ENCODE peak calls at places on chromosomes 13 and 19, in four cellular contexts. F is stomach, C is GM23338, S is breast epithelium. X is an unnamed sample. For H3K4me1, the result is how much of the 10 kb centered on the place peaks cover.

GRCh38 chr13:21079761-21080730 is 18.7 kb upstream of the LATS2 start:
- DNase-seq in S (no peak), F (no peak), C (no peak), X (no peak)

GRCh38 chr19:33621811-33622504 is at the start of gene CHST8:
- DNase-seq in C (peak), F (peak), S (no peak), X (no peak)

GRCh38 chr19:11425719-11426457 is 6.8 kb upstream of the RGL3 start:
- DNase-seq in F (no peak), C (peak), S (no peak), X (no peak)

GRCh38 chr19:56839665-56840451 is 668 bp downstream of the PEG3 start:
- DNase-seq in C (no peak), F (peak), S (peak), X (peak)

GRCh38 chr13:99984463-99985242 is 3.1 kb downstream of the ZIC2 start:
- DNase-seq in C (peak), F (no peak), S (no peak), X (no peak)

GRCh38 chr19:53422551-53422950 is 9.2 kb upstream of the ZNF761 start:
- DNase-seq in S (no peak), F (no peak), C (peak), X (no peak)

GRCh38 chr13:41562083-41562482 is 104.7 kb downstream of the RGCC start:
- DNase-seq in F (no peak), C (no peak), S (peak), X (peak)

GRCh38 chr13:62767473-62767872 is 1351.8 kb upstream of the PCDH20 start:
- DNase-seq in F (no peak), C (no peak), S (no peak), X (no peak)

GRCh38 chr13:94329754-94330551 is 149.5 kb downstream of the DCT start:
- DNase-seq in S (no peak), C (no peak), F (no peak), X (no peak)

GRCh38 chr19:7932276-7932929 is 6.5 kb upstream of the CTXN1 start:
- DNase-seq in C (no peak), F (no peak), S (no peak), X (no peak)

GRCh38 chr13:58823701-58824100 is 1192.2 kb downstream of the PCDH17 start:
- DNase-seq in F (no peak), C (no peak), S (no peak), X (no peak)
- H3K4me1 ChIP-seq in F (under half), C (under half), S (under half), X (under half)

GRCh38 chr19:18097993-18098890 is 664 bp downstream of the MAST3 start:
- DNase-seq in S (no peak), C (no peak), F (no peak), X (no peak)
- H3K4me3 ChIP-seq in S (peak), C (peak), F (peak), X (peak)

GRCh38 chr13:50690020-50690419 is 153.5 kb downstream of the DLEU7 start:
- DNase-seq in C (no peak), S (no peak), F (no peak), X (no peak)

GRCh38 chr13:50693755-50694154 is 149.7 kb downstream of the DLEU7 start:
- DNase-seq in S (no peak), F (peak), C (peak), X (peak)

GRCh38 chr13:50691176-50691681 is 152.3 kb downstream of the DLEU7 start:
- DNase-seq in F (no peak), S (no peak), C (no peak), X (no peak)

GRCh38 chr13:50691682-50692263 is 151.7 kb downstream of the DLEU7 start:
- DNase-seq in F (no peak), S (no peak), C (no peak), X (no peak)

GRCh38 chr13:50692396-50692915 is 151.0 kb downstream of the DLEU7 start:
- DNase-seq in S (no peak), F (no peak), C (no peak), X (no peak)
- TF ChIP-seq POLR2AphosphoS5 in S (no peak), F (no peak), C (no peak), X (no peak)

GRCh38 chr19:4058696-4059492 is 7.8 kb downstream of the ZBTB7A start:
- DNase-seq in C (peak), F (no peak), S (no peak), X (peak)
- H3K4me1 ChIP-seq in C (under half), F (half or more), S (under half), X (half or more)

GRCh38 chr19:55368106-55368505 is 2.2 kb downstream of the IL11 start:
- DNase-seq in F (no peak), C (no peak), S (no peak), X (peak)
- H3K4me3 ChIP-seq in F (no peak), C (no peak), S (no peak), X (no peak)

GRCh38 chr19:23785982-23786381 is 27.3 kb upstream of the ZNF681 start:
- DNase-seq in F (no peak), S (no peak), C (no peak), X (no peak)

GRCh38 chr19:23788415-23788814 is 29.7 kb upstream of the ZNF681 start:
- DNase-seq in S (no peak), C (no peak), F (no peak), X (no peak)

GRCh38 chr19:23787106-23787505 is 28.4 kb upstream of the ZNF681 start:
- DNase-seq in F (no peak), C (no peak), S (no peak), X (peak)

GRCh38 chr19:23783634-23784033 is 24.9 kb upstream of the ZNF681 start:
- DNase-seq in C (no peak), S (no peak), F (no peak), X (no peak)

DNA sequence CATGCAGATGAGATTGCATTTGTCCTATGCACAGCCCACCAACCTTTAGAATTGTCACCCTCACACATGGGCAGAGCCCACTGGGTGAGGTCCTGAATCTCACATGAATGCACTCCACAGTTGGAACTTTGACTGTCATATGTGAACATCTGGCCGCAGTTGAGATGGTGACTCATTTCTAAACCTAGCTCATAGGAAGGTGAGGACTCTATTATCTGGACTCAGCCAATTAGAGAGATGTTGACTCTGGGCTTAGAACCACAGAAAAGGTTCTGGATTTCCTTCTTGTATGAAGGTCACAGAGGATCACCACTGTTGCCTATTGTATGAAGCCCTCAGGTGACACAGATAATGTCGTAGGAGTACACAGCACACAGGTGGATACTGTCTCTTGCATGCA is 25.6 kb upstream of the ZNF681 start:
- DNase-seq in C (no peak), F (no peak), S (no peak), X (no peak)
- TF ChIP-seq POLR2AphosphoS5 in C (no peak), F (no peak), S (no peak), X (no peak)

DNA sequence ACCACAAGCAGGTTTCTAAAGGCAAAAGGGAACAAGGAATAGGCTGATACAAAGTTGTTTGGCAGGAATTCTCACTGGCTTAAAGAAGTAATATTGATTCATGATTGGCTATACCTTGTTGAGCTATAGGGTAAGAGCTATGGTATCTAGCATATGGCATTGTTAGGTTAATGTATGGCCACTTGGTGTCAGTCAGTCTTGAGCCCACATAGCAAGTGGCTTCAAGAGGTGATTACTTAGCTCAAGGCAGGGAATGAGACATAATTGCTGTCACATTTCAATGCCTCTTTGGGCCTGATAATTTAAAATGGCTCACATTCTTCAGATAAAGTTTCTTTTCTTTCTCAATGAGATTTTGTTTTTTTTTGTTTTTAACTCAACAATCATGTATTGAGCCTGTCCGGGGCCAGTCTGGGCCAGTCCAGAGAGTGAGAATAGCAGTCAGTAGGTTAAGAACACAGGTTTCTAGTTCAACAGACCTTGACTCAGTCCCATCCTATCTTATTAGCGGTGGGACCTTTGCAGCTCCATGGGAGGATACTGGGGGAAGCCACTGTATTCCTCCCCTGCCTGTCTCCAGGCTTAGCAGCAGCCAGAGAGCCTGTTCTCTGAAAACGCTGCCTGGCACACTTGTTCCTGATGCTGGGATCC is 45.8 kb upstream of the RCBTB2 start:
- DNase-seq in C (no peak), F (no peak), S (no peak), X (no peak)
- H3K4me1 ChIP-seq in C (under half), F (under half), S (under half), X (under half)

DNA sequence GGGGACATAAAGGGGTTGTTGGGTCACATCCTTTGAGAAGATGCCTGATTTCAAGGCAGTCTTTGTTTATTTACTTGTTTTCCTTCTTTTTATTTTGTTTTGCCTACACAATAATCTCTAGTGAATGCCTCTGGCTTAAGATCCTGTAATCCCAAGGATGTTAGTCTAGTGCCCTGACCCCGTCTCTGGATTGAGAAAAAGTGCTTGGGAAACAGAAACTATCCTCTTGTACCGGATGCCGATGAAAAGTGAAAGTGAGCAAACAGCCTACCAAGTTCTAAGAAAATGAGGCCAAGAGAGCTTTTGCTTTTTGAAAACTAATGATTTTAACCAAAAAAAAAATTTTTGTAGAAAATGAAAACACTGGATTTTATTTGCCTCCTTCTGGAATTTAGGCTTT is 42.1 kb upstream of the C1QTNF9 start:
- DNase-seq in F (no peak), S (no peak), C (no peak), X (no peak)
- H3K4me3 ChIP-seq in F (no peak), S (no peak), C (no peak), X (no peak)

GRCh38 chr19:15897738-15898276 is at the start of gene CYP4F2:
- DNase-seq in F (no peak), S (no peak), C (no peak), X (peak)
- TF ChIP-seq POLR2AphosphoS5 in F (no peak), S (no peak), C (no peak), X (no peak)

GRCh38 chr19:46232938-46233621 is 3.5 kb downstream of the IGFL1 start:
- DNase-seq in F (no peak), C (no peak), S (no peak), X (peak)
- H3K4me1 ChIP-seq in F (under half), C (under half), S (under half), X (under half)